ENCODE peak calls at places on chromosome 20, in four cellular contexts. M is uterus, Q is A549, O is adrenal gland. V is an unnamed sample.

GRCh38 chr20:57262244-57263126 is 4.0 kb downstream of the BMP7 start:
- DNase-seq in M (no peak), Q (no peak), O (no peak), V (no peak)

GRCh38 chr20:56688106-56688505 is 59.0 kb downstream of the TFAP2C start:
- DNase-seq in M (no peak), Q (no peak), O (no peak), V (no peak)

GRCh38 chr20:62201173-62202082 is 18.6 kb downstream of the MTG2 start:
- DNase-seq in M (no peak), Q (no peak), O (no peak), V (no peak)

GRCh38 chr20:7272512-7272911 is 505.0 kb downstream of the BMP2 start:
- DNase-seq in M (no peak), Q (no peak), O (no peak), V (no peak)

GRCh38 chr20:13771853-13772453 is 12.8 kb downstream of the ESF1 start:
- DNase-seq in M (no peak), Q (peak), O (no peak), V (no peak)

GRCh38 chr20:57111028-57111373 is 155.4 kb downstream of the BMP7 start:
- DNase-seq in M (no peak), Q (no peak), O (no peak), V (no peak)

GRCh38 chr20:40687384-40688128 is 1.5 kb downstream of the MAFB start:
- DNase-seq in M (peak), Q (no peak), O (peak), V (peak)

GRCh38 chr20:52150440-52151258 is 40.9 kb downstream of the ZFP64 start:
- DNase-seq in M (no peak), Q (peak), O (no peak), V (no peak)

GRCh38 chr20:64131406-64131805 is 24.0 kb upstream of the NPBWR2 start:
- DNase-seq in M (no peak), Q (peak), O (peak), V (peak)

GRCh38 chr20:37711001-37711400 is 17.2 kb downstream of the CTNNBL1 start:
- DNase-seq in M (no peak), Q (no peak), O (no peak), V (no peak)

GRCh38 chr20:2521369-2522305 is 12.9 kb upstream of the ZNF343 start:
- DNase-seq in M (peak), Q (peak), O (peak), V (no peak)
- H3K4me3 ChIP-seq in M (no peak), Q (no peak), O (no peak), V (no peak)

GRCh38 chr20:23607497-23608245 is 2.0 kb upstream of the CST9 start:
- DNase-seq in M (no peak), Q (no peak), O (no peak), V (no peak)
- TF ChIP-seq CTCF in M (no peak), Q (no peak), O (no peak), V (no peak)

GRCh38 chr20:3423126-3423525 is 15.7 kb upstream of the DNAAF9 start:
- DNase-seq in M (no peak), Q (no peak), O (no peak), V (no peak)

GRCh38 chr20:3421985-3422384 is 14.5 kb upstream of the DNAAF9 start:
- DNase-seq in M (no peak), Q (no peak), O (no peak), V (no peak)

GRCh38 chr20:3420211-3420707 is 12.8 kb upstream of the DNAAF9 start:
- DNase-seq in M (no peak), Q (no peak), O (peak), V (no peak)
- TF ChIP-seq POLR2A in M (no peak), Q (no peak), O (no peak), V (no peak)

GRCh38 chr20:61126369-61127195 is 125.5 kb upstream of the CDH4 start:
- DNase-seq in M (no peak), Q (no peak), O (no peak), V (no peak)

GRCh38 chr20:61125536-61126180 is 126.4 kb upstream of the CDH4 start:
- DNase-seq in M (no peak), Q (no peak), O (no peak), V (no peak)

GRCh38 chr20:61123751-61124368 is 128.2 kb upstream of the CDH4 start:
- DNase-seq in M (no peak), Q (no peak), O (no peak), V (no peak)

GRCh38 chr20:61123286-61123685 is 128.8 kb upstream of the CDH4 start:
- DNase-seq in M (no peak), Q (no peak), O (no peak), V (no peak)

GRCh38 chr20:61125076-61125475 is 127.0 kb upstream of the CDH4 start:
- DNase-seq in M (no peak), Q (no peak), O (no peak), V (no peak)
- H3K4me3 ChIP-seq in M (no peak), Q (no peak), O (no peak), V (no peak)

DNA sequence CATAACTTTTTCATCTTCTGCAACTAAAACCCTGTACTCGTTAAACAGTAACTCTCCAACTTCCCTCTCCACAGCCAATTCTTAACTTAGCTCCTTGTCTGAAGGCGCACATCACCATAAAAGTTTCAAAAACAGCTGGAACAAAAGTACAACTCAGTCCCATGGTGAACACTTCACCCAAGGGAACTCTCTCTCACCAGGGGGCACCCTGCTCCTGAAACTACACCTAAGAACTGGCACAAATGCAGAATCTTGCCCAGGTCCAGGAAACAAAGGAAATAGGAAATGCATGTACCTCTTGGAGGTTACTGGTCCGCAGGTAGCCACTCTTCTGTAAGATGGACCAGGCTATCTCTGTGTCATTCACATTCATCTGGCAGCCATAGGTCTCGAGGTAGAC is 6.6 kb downstream of the CDK5RAP1 start:
- DNase-seq in M (no peak), Q (no peak), O (no peak), V (no peak)
- TF ChIP-seq CTCF in M (no peak), Q (peak), O (no peak), V (no peak)

DNA sequence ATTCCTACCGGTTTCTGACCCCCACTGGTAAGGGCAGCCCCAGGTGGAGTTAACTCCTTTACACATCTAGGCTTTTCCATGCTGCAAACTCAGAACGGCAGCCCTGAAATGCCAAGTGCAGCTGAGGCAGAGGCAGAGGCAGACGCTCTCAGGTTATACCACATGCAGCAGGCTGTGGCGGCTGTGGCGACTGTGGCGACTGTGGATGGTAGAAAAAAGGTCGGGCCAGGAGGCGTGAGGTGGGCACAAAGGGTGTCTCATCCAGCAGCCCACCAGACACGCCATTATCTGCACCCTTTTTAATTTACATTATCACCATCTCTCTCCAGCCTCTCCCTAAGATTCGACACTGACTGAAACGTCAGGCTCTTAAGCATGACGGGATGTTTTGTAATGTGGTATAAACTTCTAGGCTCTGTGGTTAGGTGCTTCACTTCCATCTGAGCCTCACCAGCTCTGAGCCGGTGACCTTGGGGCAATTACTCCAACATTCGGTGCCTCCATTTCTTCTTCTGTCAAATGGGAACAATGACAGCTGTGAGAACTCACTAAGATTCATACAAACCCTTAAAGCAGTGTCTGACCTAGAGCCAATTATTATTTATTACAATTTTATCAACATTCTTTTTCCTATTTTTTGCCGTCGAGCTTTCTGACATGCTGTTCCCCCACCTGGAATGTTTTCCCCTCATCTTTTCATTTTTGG is 8.2 kb downstream of the KIZ start:
- DNase-seq in M (no peak), Q (no peak), O (no peak), V (no peak)
- TF ChIP-seq POLR2A in M (no peak), Q (no peak), O (no peak), V (no peak)

GRCh38 chr20:25054133-25054820 is 3.7 kb downstream of the ACSS1 start:
- DNase-seq in M (no peak), Q (no peak), O (peak), V (no peak)

GRCh38 chr20:25051386-25052155 is 6.4 kb downstream of the ACSS1 start:
- DNase-seq in M (no peak), Q (no peak), O (peak), V (no peak)

GRCh38 chr20:25053207-25054132 is 4.5 kb downstream of the ACSS1 start:
- DNase-seq in M (peak), Q (no peak), O (peak), V (no peak)

GRCh38 chr20:25050501-25051350 is 7.2 kb downstream of the ACSS1 start:
- DNase-seq in M (no peak), Q (no peak), O (peak), V (peak)

DNA sequence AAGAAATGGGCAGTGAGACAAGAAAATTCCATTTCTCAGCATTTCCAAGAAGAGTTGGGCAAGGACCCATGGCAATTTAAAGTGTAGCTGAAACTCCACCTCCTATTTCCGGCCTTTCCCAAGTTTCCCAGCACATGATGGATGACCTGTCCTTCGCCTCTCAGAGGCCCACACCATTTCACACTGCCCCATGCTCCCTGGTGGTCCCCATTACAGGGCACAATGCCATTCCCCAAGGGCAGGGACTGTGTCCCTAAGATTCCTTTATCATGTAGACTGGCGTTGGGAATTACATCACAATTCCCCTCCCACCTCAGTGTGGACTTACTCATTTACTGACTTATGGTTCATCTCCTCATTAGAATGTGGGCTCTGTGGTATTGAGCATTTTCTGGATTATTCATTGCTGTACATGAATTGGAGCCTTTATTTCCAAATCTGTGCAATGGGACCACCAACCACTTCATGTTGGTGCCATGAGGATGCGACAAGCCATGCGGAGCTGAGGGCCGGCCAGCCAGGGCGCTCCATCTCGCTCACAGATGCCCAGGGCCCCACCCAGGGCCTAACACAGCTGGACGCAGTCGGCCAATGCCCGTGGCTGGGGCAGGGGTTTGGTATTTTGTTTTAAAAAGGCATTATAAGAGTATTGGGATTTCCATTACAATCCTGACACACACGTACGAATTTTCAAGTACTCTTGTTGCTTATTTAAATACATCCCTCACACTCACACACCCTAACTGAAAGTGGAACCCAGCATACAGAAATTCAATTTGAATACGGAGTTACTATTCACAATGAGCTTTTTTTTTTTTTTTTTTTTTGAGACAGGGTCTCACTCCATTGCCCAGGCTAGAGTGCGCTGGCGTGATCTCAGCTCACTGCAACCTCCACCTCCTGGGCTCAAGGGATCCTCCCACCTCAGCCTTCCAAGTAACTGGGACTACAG is 5.4 kb downstream of the ACSS1 start:
- DNase-seq in M (peak), Q (no peak), O (peak), V (peak)
- H3K4me3 ChIP-seq in M (no peak), Q (no peak), O (no peak), V (no peak)

GRCh38 chr20:54726687-54727086 is 251.3 kb downstream of the DOK5 start:
- DNase-seq in M (no peak), Q (no peak), O (no peak), V (no peak)
- TF ChIP-seq CTCF in M (no peak), Q (no peak), O (no peak), V (no peak)

V was measured in right lobe of liver.